ENCODE peak calls at places on chromosome 15, in ten cellular contexts. E, V, S, A, Z, H, P, W, X and J are unnamed samples.

GRCh38 chr15:70488002-70488605 is 275.3 kb downstream of the UACA start:
- DNase-seq in E (peak), V (peak), S (peak), A (peak), Z (peak), H (peak), P (peak), W (no peak), X (no peak), J (peak)

GRCh38 chr15:22839046-22839705 is 710 bp downstream of the NIPA2 start:
- DNase-seq in E (no peak), V (no peak), S (no peak), A (no peak), Z (no peak), H (no peak), P (no peak), W (no peak), X (no peak), J (no peak)

GRCh38 chr15:51374131-51374530 is 32.7 kb downstream of the GLDN start:
- DNase-seq in E (no peak), V (no peak), S (no peak), A (no peak), Z (no peak), H (no peak), P (no peak), W (no peak), X (no peak), J (no peak)

GRCh38 chr15:57496946-57497944 is 94.5 kb upstream of the MYZAP start:
- DNase-seq in E (no peak), V (no peak), S (no peak), A (no peak), Z (no peak), H (peak), P (peak), W (no peak), X (no peak), J (peak)

GRCh38 chr15:40809051-40809450 is 1.8 kb upstream of the DNAJC17 start:
- DNase-seq in E (no peak), V (no peak), S (no peak), A (no peak), Z (no peak), H (no peak), P (no peak), W (no peak), X (no peak), J (no peak)

GRCh38 chr15:85002517-85002916 is 20.9 kb downstream of the PDE8A start:
- DNase-seq in E (no peak), V (no peak), S (no peak), A (no peak), Z (no peak), H (no peak), P (no peak), W (no peak), X (no peak), J (no peak)

GRCh38 chr15:55954862-55955605 is 38.4 kb downstream of the NEDD4 start:
- DNase-seq in E (no peak), V (no peak), S (no peak), A (no peak), Z (no peak), H (no peak), P (no peak), W (no peak), X (no peak), J (no peak)

GRCh38 chr15:49412821-49413220 is 10.2 kb upstream of the FGF7 start:
- DNase-seq in E (no peak), V (no peak), S (no peak), A (no peak), Z (no peak), H (no peak), P (no peak), W (no peak), X (no peak), J (no peak)

GRCh38 chr15:30872341-30872748 is 31.4 kb upstream of the FAN1 start:
- DNase-seq in E (no peak), V (peak), S (no peak), A (no peak), Z (no peak), H (no peak), P (no peak), W (no peak), X (no peak), J (no peak)

GRCh38 chr15:64566629-64567427 is 106.5 kb downstream of the ZNF609 start:
- DNase-seq in E (no peak), V (no peak), S (no peak), A (no peak), Z (no peak), H (no peak), P (no peak), W (no peak), X (no peak), J (no peak)

GRCh38 chr15:89863918-89864317 is 29.9 kb downstream of the AP3S2 start:
- DNase-seq in E (no peak), V (no peak), S (no peak), A (no peak), Z (no peak), H (no peak), P (no peak), W (no peak), X (no peak), J (no peak)

GRCh38 chr15:43204016-43204901 is 16.6 kb downstream of the EPB42 start:
- DNase-seq in E (no peak), V (peak), S (peak), A (peak), Z (no peak), H (no peak), P (peak), W (no peak), X (no peak), J (no peak)

GRCh38 chr15:71496336-71496955 is 313.9 kb upstream of the NR2E3 start:
- DNase-seq in E (no peak), V (peak), S (no peak), A (no peak), Z (no peak), H (no peak), P (no peak), W (no peak), X (no peak), J (no peak)

GRCh38 chr15:35854398-35854797 is 308.4 kb upstream of the DPH6 start:
- DNase-seq in E (no peak), V (no peak), S (no peak), A (no peak), Z (no peak), H (no peak), P (no peak), W (no peak), X (no peak), J (no peak)

GRCh38 chr15:43225201-43225949 is 4.6 kb upstream of the EPB42 start:
- DNase-seq in E (no peak), V (peak), S (no peak), A (peak), Z (no peak), H (peak), P (no peak), W (no peak), X (no peak), J (no peak)

GRCh38 chr15:40353697-40354096 is 2.9 kb downstream of the PHGR1 start:
- DNase-seq in E (peak), V (no peak), S (no peak), A (peak), Z (no peak), H (peak), P (peak), W (no peak), X (no peak), J (no peak)

GRCh38 chr15:77387355-77388105 is 32.4 kb downstream of the PEAK1 start:
- DNase-seq in E (no peak), V (peak), S (no peak), A (no peak), Z (no peak), H (no peak), P (no peak), W (no peak), X (no peak), J (no peak)

GRCh38 chr15:76056931-76057330 is 2.9 kb upstream of the TMEM266 start:
- DNase-seq in E (no peak), V (no peak), S (no peak), A (no peak), Z (no peak), H (no peak), P (no peak), W (no peak), X (no peak), J (no peak)

GRCh38 chr15:60426870-60427528 is 29.2 kb upstream of the ANXA2 start:
- DNase-seq in E (no peak), V (peak), S (no peak), A (no peak), Z (no peak), H (no peak), P (no peak), W (no peak), X (no peak), J (no peak)

DNA sequence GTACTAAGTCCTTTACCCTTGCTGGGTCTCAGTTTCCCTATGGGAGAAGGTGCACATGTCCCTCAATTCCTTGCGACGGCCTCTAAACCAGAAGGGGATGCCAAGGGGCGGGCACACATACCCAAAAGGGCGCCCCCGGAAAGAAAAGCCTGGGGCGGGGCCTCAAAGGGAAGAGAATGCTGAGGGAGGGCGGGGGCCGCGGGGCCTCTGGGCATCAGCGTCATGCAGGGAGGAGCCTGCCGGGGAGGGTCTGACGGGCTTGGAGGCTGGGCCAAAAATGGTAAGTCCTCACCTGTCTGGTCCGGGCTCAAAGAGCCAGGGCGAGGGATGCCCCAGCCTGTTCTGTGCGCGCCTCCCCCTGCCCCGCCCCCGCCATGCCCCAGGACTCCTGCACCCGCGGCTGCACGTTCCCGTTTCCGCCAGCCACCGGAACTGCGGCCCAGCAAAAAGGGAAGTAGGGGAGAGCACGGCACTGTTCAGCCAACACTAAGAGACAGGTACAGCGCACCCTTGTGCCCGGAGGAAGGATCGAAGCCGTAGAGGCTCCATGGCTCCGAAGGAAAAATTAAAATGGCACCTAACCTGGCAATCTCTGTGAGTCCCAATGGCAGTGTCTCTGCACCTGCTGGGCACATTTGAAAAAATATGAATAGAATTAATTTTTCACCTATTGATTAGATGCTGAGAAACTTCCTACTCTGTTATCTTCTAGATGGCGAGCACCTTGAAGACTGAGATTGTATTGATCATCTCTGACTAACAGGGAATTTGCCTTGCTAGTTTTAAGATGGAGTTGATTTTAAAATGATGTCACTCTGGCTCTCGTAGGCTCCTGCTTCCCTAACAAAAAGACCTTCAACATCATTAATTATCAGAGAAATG is at the start of gene DET1:
- DNase-seq in E (peak), V (peak), S (peak), A (peak), Z (peak), H (peak), P (peak), W (peak), X (peak), J (peak)
- TF ChIP-seq POLR2A in E (no peak), V (no peak), S (no peak), A (no peak), Z (peak), H (no peak), P (no peak), W (no peak), X (no peak), J (peak)

GRCh38 chr15:29676961-29677402 is 145.3 kb downstream of the TJP1 start:
- DNase-seq in E (no peak), V (peak), S (no peak), A (no peak), Z (no peak), H (no peak), P (no peak), W (no peak), X (no peak), J (peak)
- H3K4me3 ChIP-seq in E (no peak), V (no peak), S (no peak), A (no peak), Z (no peak), H (no peak), P (no peak), W (no peak), X (no peak), J (no peak)

DNA sequence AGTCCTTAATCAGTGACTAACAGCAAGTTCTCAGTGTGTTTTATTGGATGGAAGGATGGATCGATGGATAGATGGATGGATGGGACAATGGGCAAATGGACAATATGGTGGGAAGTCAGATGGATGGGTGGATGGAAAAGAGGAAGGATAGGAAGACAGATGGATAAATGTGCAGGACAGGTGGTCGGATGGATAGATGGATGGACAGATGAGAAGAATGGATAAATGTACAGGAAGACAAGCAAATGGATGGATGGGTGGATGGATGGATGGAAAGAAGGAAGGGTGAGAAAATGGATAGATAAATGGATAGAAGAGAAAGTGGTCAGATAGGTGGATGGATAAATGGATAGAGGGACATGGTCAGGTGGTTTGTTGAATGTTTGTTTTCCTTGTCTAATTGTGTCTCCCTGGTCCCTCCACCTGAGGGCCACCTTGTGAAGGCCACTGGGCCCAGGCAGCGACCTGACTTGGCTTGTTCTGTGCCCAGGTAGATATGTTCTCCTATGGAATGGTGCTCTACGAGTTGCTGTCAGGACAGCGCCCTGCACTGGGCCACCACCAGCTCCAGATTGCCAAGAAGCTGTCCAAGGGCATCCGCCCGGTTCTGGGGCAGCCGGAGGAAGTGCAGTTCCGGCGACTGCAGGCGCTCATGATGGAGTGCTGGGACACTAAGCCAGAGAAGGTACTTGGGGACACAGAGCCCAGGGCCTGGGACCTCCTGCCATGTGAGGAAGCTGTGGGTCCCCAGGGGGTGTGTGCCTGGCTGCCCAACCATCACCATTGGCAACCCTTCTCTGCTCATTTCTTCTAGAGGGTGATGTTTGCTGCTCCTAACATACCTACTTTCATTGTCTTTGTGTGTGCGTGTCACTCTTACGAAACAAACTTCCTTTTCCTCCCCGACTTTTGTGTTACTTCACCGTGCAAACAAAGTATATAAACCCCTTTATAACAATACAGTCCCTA is 137.5 kb downstream of the LRRK1 start:
- DNase-seq in E (peak), V (no peak), S (peak), A (no peak), Z (no peak), H (no peak), P (peak), W (no peak), X (no peak), J (no peak)
- TF ChIP-seq CTCF in E (no peak), V (no peak), S (no peak), A (no peak), Z (no peak), H (no peak), P (no peak), W (no peak), X (no peak), J (no peak)

DNA sequence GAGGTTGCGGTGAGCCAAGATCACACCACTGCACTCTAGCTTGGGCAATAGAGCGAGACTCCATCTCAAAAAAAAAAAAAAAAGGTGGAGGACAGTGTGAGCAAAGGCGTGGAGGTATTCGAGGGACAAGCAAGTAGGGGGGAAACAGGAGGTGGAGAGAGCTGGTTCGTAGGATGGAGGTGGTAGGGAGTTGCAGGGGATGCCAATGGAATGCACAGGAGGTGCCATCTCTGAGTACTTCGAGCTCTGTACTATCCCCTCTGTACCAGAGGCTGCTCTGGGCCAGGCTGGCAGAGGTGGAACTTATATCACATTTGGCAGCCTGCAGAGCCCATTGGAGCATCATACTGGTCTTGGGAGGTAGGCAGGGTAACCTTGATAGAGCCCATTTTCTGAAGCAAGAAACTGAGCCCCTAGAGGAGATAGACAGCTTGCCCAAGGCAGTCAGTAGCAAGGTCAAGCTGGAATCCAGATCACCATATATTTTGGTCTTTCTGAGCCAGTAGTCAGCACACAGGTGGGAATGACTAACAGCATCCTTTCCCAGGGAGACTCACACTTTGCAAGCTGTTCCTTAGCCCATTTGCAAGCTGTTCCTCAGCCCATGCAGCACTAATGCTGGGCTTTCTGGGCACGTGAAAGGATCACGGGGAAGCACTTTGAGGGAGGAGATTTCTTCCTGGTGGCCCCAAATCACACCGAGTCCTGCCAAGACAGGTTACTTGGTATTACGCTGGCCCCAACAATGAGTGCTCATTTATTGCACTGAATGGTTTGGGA is 9.2 kb upstream of the CCDC33 start:
- DNase-seq in E (no peak), V (no peak), S (no peak), A (no peak), Z (no peak), H (no peak), P (no peak), W (no peak), X (no peak), J (no peak)
- TF ChIP-seq POLR2A in E (no peak), V (no peak), S (no peak), A (no peak), Z (no peak), H (no peak), P (no peak), W (no peak), X (no peak), J (no peak)

GRCh38 chr15:99248000-99248727 is 1.2 kb downstream of the TTC23 start:
- DNase-seq in E (no peak), V (no peak), S (no peak), A (no peak), Z (no peak), H (no peak), P (no peak), W (no peak), X (no peak), J (no peak)
- H3K4me3 ChIP-seq in E (peak), V (peak), S (no peak), A (no peak), Z (peak), H (no peak), P (peak), W (peak), X (peak), J (peak)

GRCh38 chr15:44298878-44299277 is 10.4 kb downstream of the GOLM2 start:
- DNase-seq in E (no peak), V (no peak), S (no peak), A (no peak), Z (no peak), H (no peak), P (no peak), W (no peak), X (no peak), J (no peak)
- TF ChIP-seq CTCF in E (no peak), V (peak), S (no peak), A (no peak), Z (no peak), H (peak), P (no peak), W (no peak), X (no peak), J (no peak)

GRCh38 chr15:45166792-45167630 is 20.8 kb downstream of the SHF start:
- DNase-seq in E (peak), V (peak), S (peak), A (peak), Z (peak), H (peak), P (peak), W (peak), X (peak), J (peak)
- TF ChIP-seq POLR2A in E (no peak), V (peak), S (no peak), A (peak), Z (peak), H (peak), P (no peak), W (peak), X (no peak), J (peak)

GRCh38 chr15:69003971-69004370 is 10.5 kb upstream of the NOX5 start:
- DNase-seq in E (no peak), V (no peak), S (no peak), A (no peak), Z (no peak), H (no peak), P (no peak), W (no peak), X (no peak), J (no peak)
- H3K4me3 ChIP-seq in E (no peak), V (no peak), S (no peak), A (no peak), Z (no peak), H (no peak), P (no peak), W (no peak), X (no peak), J (no peak)

DNA sequence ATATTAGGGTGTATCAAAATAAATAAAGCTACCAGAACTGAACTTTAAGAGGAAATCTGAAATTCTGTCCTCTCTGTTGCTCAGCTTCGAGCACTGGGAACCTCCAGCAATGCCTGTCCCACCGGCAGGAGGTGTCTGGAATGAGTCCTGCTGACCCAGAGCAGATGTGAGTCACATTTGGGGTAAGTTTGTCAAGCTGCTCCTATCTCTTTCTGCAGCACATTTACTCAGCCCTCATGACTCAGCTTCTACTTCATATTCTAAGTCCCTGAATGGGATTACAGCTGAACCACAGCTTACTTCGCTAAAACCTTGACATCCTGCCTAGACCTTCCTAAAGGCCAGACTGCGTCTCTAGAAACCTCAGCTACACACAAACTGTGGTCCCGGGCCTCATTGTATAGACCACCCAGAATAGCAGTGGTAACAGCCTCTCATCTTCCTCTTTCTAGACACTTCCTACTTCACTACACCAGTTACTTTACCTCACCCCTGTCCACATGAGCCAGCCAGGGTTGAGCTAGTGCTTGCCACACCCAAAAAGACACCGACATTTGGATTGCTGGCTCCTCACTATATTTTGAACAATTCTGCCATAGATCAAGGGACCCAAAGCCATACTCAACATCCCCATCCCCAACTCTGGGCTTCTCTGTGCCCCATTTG is 109.6 kb upstream of the TMCO5A start:
- DNase-seq in E (no peak), V (peak), S (no peak), A (peak), Z (no peak), H (no peak), P (no peak), W (no peak), X (no peak), J (no peak)
- TF ChIP-seq CTCF in E (no peak), V (peak), S (no peak), A (no peak), Z (no peak), H (no peak), P (no peak), W (no peak), X (no peak), J (no peak)